ENCODE peak calls at places on chromosomes 7 and 10, in nine cellular contexts. J, K, E, G, C, B, D, W and U are unnamed samples.

GRCh38 chr10:132511692-132512442 is 25.7 kb upstream of the INPP5A start:
- DNase-seq in W (no peak), G (no peak), E (no peak), D (no peak), J (no peak), K (no peak), B (no peak), C (no peak), U (peak; percentile 7)

GRCh38 chr10:132383026-132383565 is 13.9 kb upstream of the PWWP2B start:
- DNase-seq in G (no peak), J (no peak), C (peak; percentile 4), K (no peak), W (no peak), E (no peak), D (no peak), B (no peak), U (peak; percentile 7)

GRCh38 chr7:24587853-24588252 is 14.6 kb downstream of the PALS2 start:
- DNase-seq in G (no peak), J (no peak), K (no peak), B (no peak), C (no peak), E (no peak), W (no peak), D (no peak), U (no peak)

GRCh38 chr10:103678104-103678526 is 177.3 kb downstream of the SH3PXD2A start:
- DNase-seq in E (peak; percentile 56), C (peak; percentile 79), D (no peak), K (no peak), W (no peak), J (peak; percentile 89), B (peak; percentile 71), G (peak; percentile 68), U (peak; percentile 87)

GRCh38 chr7:132286836-132287235 is 289.4 kb downstream of the PLXNA4 start:
- DNase-seq in K (no peak), J (no peak), D (no peak), C (no peak), B (no peak), G (no peak), W (no peak), E (no peak), U (no peak)

GRCh38 chr10:31977440-31978157 is 49.0 kb upstream of the ARHGAP12 start:
- DNase-seq in G (no peak), E (no peak), B (no peak), J (no peak), C (no peak), W (no peak), D (no peak), K (peak; percentile 75), U (no peak)

GRCh38 chr10:7045891-7046599 is 364.8 kb downstream of the SFMBT2 start:
- DNase-seq in B (no peak), G (no peak), K (no peak), W (no peak), E (no peak), D (no peak), J (no peak), C (no peak), U (peak; percentile 10)

GRCh38 chr7:1546274-1546908 is 9.6 kb downstream of the TMEM184A start:
- DNase-seq in C (peak; percentile 13), D (no peak), B (no peak), J (no peak), G (no peak), K (no peak), E (no peak), W (no peak), U (no peak)

GRCh38 chr10:30093303-30093967 is 34.0 kb upstream of the JCAD start:
- DNase-seq in B (no peak), K (no peak), E (no peak), D (no peak), J (no peak), C (no peak), G (no peak), W (no peak), U (no peak)

GRCh38 chr10:95353123-95353522 is 62.3 kb upstream of the PDLIM1 start:
- DNase-seq in J (no peak), E (no peak), W (no peak), B (no peak), K (no peak), G (no peak), C (no peak), D (no peak), U (no peak)

GRCh38 chr7:18570890-18571478 is 75.4 kb downstream of the HDAC9 start:
- DNase-seq in G (no peak), C (no peak), B (no peak), W (peak; percentile 44), J (no peak), E (no peak), D (peak; percentile 31), K (peak; percentile 22), U (no peak)

GRCh38 chr7:66769833-66770512 is 29.4 kb downstream of the RABGEF1 start:
- DNase-seq in C (no peak), D (no peak), E (no peak), W (no peak), G (no peak), B (no peak), K (no peak), J (no peak), U (no peak)
- H3K27ac ChIP-seq in C (no peak overlapping the region), D (no peak overlapping the region), E (no peak overlapping the region), W (no peak overlapping the region), G (no peak overlapping the region), B (no peak overlapping the region), K (no peak overlapping the region), J (no peak overlapping the region), U (no peak overlapping the region)

GRCh38 chr10:128028508-128029279 is 97.5 kb downstream of the MKI67 start:
- DNase-seq in E (no peak), C (no peak), G (peak; percentile 34), K (no peak), W (no peak), J (no peak), D (no peak), B (no peak), U (no peak)

GRCh38 chr10:128027306-128027705 is 98.9 kb downstream of the MKI67 start:
- DNase-seq in J (peak; percentile 52), G (no peak), C (no peak), D (no peak), W (no peak), B (no peak), K (no peak), E (no peak), U (no peak)

GRCh38 chr10:128026620-128027281 is 99.5 kb downstream of the MKI67 start:
- DNase-seq in B (no peak), D (no peak), C (no peak), J (no peak), W (no peak), K (no peak), G (no peak), E (no peak), U (no peak)

GRCh38 chr10:128029280-128029618 is 97.0 kb downstream of the MKI67 start:
- DNase-seq in K (no peak), B (no peak), C (no peak), D (no peak), E (no peak), W (no peak), G (no peak), J (no peak), U (no peak)

DNA sequence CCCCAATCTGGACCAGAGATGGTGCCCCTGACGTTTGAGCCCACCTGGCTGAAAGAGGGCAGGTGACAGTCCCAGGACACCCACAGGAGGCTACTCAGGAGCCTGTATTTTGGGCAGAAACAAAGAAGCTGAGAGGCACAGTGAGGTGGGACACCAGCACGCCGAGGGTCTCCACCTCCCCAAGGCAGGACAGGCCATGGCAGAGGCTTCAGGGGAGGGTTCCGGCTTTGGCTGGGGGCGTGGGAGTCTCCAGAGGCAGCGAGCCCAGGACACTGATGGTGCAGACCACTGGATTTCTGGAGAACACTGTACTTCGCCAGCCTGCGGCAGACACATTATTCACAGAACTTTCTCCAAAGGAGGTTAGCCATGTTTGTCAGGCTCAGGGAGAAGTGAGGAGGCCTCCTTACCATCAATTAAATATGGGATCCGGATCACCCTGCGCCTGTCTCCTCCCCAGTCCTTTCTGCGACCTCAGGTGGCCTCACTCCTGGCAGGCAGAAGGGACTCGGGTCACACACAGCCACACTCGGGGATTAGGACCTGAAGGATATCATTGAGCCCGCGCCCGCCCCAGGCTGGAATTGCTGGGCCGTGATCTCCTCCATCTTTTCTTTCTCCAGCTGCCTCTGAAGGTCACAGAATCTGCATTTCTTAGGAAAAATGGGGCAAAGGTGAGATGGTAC is 98.3 kb downstream of the MKI67 start:
- DNase-seq in G (peak; percentile 28), B (no peak), K (no peak), E (no peak), W (no peak), D (no peak), J (no peak), C (no peak), U (no peak)
- H3K27ac ChIP-seq in G (no peak overlapping the region), B (no peak overlapping the region), K (no peak overlapping the region), E (no peak overlapping the region), W (no peak overlapping the region), D (no peak overlapping the region), J (no peak overlapping the region), C (no peak overlapping the region), U (no peak overlapping the region)

DNA sequence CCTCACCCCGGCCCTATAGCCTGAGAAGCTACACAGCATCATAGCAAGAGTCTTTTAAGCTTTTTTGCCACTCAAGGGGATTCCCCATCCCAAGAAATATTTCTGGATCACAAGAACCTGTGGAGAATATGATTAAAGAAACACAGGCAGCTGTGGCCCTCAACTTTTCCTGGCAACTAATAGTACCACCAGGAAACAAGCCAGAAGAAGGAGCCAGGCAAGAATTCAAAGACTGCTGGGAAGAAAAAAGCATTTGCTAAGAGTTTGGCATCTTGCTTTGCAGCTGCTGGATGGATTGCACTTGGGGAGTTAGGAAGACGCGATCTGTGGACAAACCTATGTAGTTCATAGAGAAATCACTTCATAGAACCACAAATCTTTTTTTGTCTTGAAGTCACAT is 437.8 kb downstream of the PLXDC2 start:
- DNase-seq in D (no peak), J (peak; percentile 9), E (no peak), K (no peak), W (no peak), C (no peak), B (no peak), G (no peak), U (no peak)
- H3K27ac ChIP-seq in D (no peak overlapping the region), J (no peak overlapping the region), E (no peak overlapping the region), K (no peak overlapping the region), W (no peak overlapping the region), C (no peak overlapping the region), B (no peak overlapping the region), G (no peak overlapping the region), U (no peak overlapping the region)

GRCh38 chr7:150969483-150969874 is 8.6 kb downstream of the KCNH2 start:
- DNase-seq in W (no peak), J (no peak), D (no peak), K (no peak), G (no peak), C (no peak), B (no peak), E (no peak), U (no peak)
- H3K27ac ChIP-seq in W (no peak overlapping the region), J (peak overlapping the region; percentile 47), D (no peak overlapping the region), K (no peak overlapping the region), G (no peak overlapping the region), C (no peak overlapping the region), B (peak overlapping the region; percentile 21), E (no peak overlapping the region), U (peak overlapping the region; percentile 94)

DNA sequence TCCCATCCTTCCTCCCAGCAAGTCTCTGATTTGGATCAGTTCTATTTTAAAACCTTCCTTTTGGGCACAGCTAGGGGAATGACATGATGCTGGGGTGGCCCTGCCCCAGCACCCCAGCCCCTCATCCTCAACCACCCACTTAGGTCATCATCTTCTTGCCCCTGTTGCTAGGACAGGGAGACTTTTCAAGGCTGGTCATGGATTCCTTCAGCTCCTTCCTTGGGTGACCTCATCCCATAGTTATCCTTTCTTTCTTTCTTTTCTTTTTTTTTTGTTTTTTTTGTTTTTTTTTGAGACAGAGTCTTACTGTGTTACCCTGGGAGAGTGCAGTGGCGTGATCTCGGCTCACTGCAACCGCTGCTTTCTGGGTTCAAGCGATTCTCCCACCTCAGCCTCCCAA is 127.2 kb downstream of the WDFY4 start:
- DNase-seq in B (no peak), G (no peak), E (no peak), K (no peak), W (no peak), D (no peak), C (no peak), J (no peak), U (no peak)
- H3K27ac ChIP-seq in B (no peak overlapping the region), G (no peak overlapping the region), E (no peak overlapping the region), K (no peak overlapping the region), W (no peak overlapping the region), D (no peak overlapping the region), C (no peak overlapping the region), J (no peak overlapping the region), U (no peak overlapping the region)